ENCODE peak calls at places on chromosome 21, in seven cellular contexts. C is adrenal gland, M is ovary, O is tibial nerve, V is sigmoid colon, D is AG04450, L is thoracic aorta. H is an unnamed sample.

GRCh38 chr21:37210799-37211198 is 56.3 kb downstream of the VPS26C start:
- DNase-seq in O (no peak), L (no peak), D (no peak), V (no peak), C (no peak), M (no peak), H (no peak)

GRCh38 chr21:18443686-18444085 is 40.1 kb upstream of the TMPRSS15 start:
- DNase-seq in O (no peak), D (no peak), V (no peak), C (no peak), L (no peak), M (no peak), H (no peak)

GRCh38 chr21:20698585-20698984 is 299.6 kb upstream of the NCAM2 start:
- DNase-seq in C (no peak), D (no peak), V (no peak), O (no peak), L (no peak), M (no peak), H (no peak)

GRCh38 chr21:37435120-37435519 is 68.5 kb downstream of the DYRK1A start:
- DNase-seq in L (no peak), M (peak; percentile 31), D (peak; percentile 39), O (peak; percentile 48), V (peak; percentile 72), C (peak; percentile 90), H (peak; percentile 60)

GRCh38 chr21:27164208-27165172 is 197.6 kb upstream of the ADAMTS5 start:
- DNase-seq in D (no peak), L (no peak), C (no peak), M (no peak), V (no peak), O (no peak), H (no peak)

GRCh38 chr21:26776320-26777021 is 68.7 kb downstream of the ADAMTS1 start:
- DNase-seq in L (no peak), C (no peak), D (no peak), O (no peak), M (no peak), V (no peak), H (no peak)

GRCh38 chr21:14120091-14120734 is 90.5 kb downstream of the LIPI start:
- DNase-seq in V (no peak), C (peak; percentile 60), M (no peak), L (no peak), D (no peak), O (peak; percentile 13), H (peak; percentile 48)

GRCh38 chr21:15264084-15264483 is 199.3 kb upstream of the NRIP1 start:
- DNase-seq in C (no peak), D (no peak), V (no peak), L (no peak), M (no peak), O (no peak), H (no peak)

GRCh38 chr21:36803051-36803709 is 104.3 kb downstream of the SIM2 start:
- DNase-seq in V (no peak), C (no peak), L (no peak), D (no peak), O (no peak), M (no peak), H (no peak)

GRCh38 chr21:32966120-32966519 is 59.6 kb upstream of the OLIG2 start:
- DNase-seq in V (no peak), O (no peak), C (no peak), L (no peak), M (no peak), D (no peak), H (no peak)

GRCh38 chr21:21188513-21189188 is 190.4 kb downstream of the NCAM2 start:
- DNase-seq in O (no peak), L (no peak), C (no peak), V (no peak), M (no peak), D (no peak), H (no peak)

GRCh38 chr21:32461503-32461902 is 49.0 kb downstream of the EVA1C start:
- DNase-seq in L (no peak), O (no peak), V (no peak), C (no peak), M (no peak), D (no peak), H (no peak)

GRCh38 chr21:21232320-21232719 is 234.1 kb downstream of the NCAM2 start:
- DNase-seq in L (no peak), M (no peak), O (no peak), D (peak; percentile 29), C (no peak), V (no peak), H (peak; percentile 40)

GRCh38 chr21:15001113-15001512 is 63.7 kb downstream of the NRIP1 start:
- DNase-seq in D (no peak), V (no peak), M (no peak), C (no peak), O (no peak), L (no peak), H (no peak)

GRCh38 chr21:39156024-39156423 is 27.2 kb downstream of the PSMG1 start:
- DNase-seq in D (no peak), C (no peak), M (no peak), O (no peak), L (no peak), V (no peak), H (no peak)

GRCh38 chr21:33042812-33043211 is 17.1 kb downstream of the OLIG2 start:
- DNase-seq in M (no peak), O (no peak), D (peak; percentile 85), L (no peak), C (no peak), V (no peak), H (no peak)

GRCh38 chr21:19683492-19683891 is 1279.9 kb upstream of the TMPRSS15 start:
- DNase-seq in O (no peak), V (no peak), D (no peak), M (no peak), C (no peak), L (no peak), H (no peak)

GRCh38 chr21:25997788-25998611 is 172.6 kb downstream of the APP start:
- DNase-seq in C (no peak), V (no peak), D (no peak), L (no peak), O (no peak), M (no peak), H (peak; percentile 63)

GRCh38 chr21:38524168-38525153 is 26.2 kb upstream of the ERG start:
- DNase-seq in O (no peak), C (no peak), L (no peak), D (no peak), V (no peak), M (no peak), H (no peak)

GRCh38 chr21:37074195-37074510 is 1.1 kb downstream of the TTC3 start:
- DNase-seq in M (no peak), V (no peak), C (no peak), L (no peak), O (no peak), D (no peak), H (peak; percentile 47)

GRCh38 chr21:39556176-39556575 is 56.6 kb upstream of the B3GALT5 start:
- DNase-seq in V (no peak), D (no peak), L (no peak), M (no peak), C (peak; percentile 58), O (no peak), H (no peak)

GRCh38 chr21:42467613-42467983 is 28.4 kb downstream of the RSPH1 start:
- DNase-seq in C (no peak), V (no peak), O (no peak), D (no peak), M (no peak), L (no peak), H (no peak)
- H3K4me3 ChIP-seq in C (no peak overlapping the region), V (no peak overlapping the region), O (no peak overlapping the region), D (no peak overlapping the region), M (no peak overlapping the region), L (no peak overlapping the region), H (no peak overlapping the region)

DNA sequence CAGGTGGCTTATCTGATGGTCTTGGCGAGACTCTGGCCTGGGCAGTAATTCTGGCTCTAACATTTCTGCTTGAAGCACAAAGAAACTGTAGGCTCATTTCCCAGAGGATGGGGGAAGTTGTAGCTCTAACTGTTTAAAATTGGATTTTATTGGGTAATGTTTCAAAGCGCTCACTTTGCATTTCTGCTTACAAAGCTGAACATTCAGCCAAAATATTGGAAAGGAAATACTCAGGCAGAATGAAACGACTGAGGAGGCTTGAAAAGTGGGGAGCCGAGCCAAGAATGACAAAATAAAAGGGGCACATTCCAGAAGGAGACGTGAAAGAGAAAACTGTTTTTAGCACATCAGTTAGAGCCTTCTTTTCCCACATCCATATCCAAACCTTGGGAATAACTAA is 202.6 kb downstream of the GRIK1 start:
- DNase-seq in D (no peak), M (no peak), C (no peak), V (no peak), L (no peak), O (no peak), H (no peak)
- H3K27ac ChIP-seq in D (no peak overlapping the region), M (no peak overlapping the region), C (no peak overlapping the region), V (no peak overlapping the region), L (no peak overlapping the region), O (no peak overlapping the region), H (no peak overlapping the region)

DNA sequence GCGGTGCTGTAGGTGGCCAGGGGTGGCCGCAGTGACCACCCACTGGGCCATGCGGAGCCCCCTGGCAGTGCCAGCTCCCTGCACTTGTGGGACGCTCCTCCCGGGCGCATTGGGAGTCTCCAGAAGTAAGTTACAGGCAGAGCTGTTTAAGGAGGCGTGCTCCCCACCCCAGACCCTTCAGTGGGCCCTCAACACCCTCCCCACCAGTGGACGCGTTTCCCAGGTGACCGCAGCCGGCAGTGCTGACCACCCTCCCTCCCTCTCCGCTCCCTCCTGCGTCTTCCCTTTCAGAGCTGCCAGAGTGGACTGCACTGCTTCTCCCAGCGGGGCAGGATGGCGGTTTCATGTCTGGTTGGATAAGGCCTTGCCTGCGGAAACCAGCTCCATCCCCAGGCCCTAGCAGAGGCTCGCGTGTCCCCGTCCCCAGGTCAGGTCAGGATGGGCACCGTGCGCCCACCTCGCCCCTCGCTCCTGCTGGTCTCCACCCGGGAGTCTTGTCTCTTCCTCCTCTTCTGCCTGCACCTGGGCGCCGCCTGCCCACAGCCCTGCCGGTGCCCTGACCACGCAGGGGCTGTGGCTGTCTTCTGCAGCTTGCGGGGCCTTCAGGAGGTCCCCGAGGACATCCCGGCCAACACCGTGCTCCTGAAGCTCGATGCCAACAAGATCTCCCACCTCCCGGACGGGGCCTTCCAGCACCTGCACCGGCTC is 1.1 kb downstream of the LRRC3 start:
- DNase-seq in D (no peak), M (no peak), V (peak; percentile 63), C (no peak), L (no peak), O (no peak), H (peak; percentile 22)
- H3K4me3 ChIP-seq in D (no peak overlapping the region), M (peak overlapping the region; percentile 75), V (peak overlapping the region; percentile 82), C (peak overlapping the region; percentile 40), L (peak overlapping the region; percentile 80), O (peak overlapping the region; percentile 94), H (peak overlapping the region; percentile 69)

GRCh38 chr21:46459024-46459355 is 299 bp downstream of the DIP2A start:
- DNase-seq in D (no peak), L (no peak), O (no peak), V (no peak), C (no peak), M (no peak), H (no peak)

GRCh38 chr21:46458315-46459023 is at the start of gene DIP2A:
- DNase-seq in L (peak; percentile 78), D (peak; percentile 88), V (peak; percentile 98), M (peak; percentile 95), C (peak; percentile 97), O (peak; percentile 84), H (peak; percentile 97)

GRCh38 chr21:46461909-46462308 is 3.2 kb downstream of the DIP2A start:
- DNase-seq in V (no peak), C (peak; percentile 62), L (no peak), D (no peak), M (no peak), O (no peak), H (no peak)

GRCh38 chr21:46457801-46458314 is 833 bp upstream of the DIP2A start:
- DNase-seq in L (no peak), C (peak; percentile 79), M (no peak), D (peak; percentile 7), O (peak; percentile 22), V (peak; percentile 77), H (peak; percentile 64)

GRCh38 chr21:46459356-46460112 is 843 bp downstream of the DIP2A start:
- DNase-seq in M (peak; percentile 66), O (peak; percentile 36), V (peak; percentile 81), C (peak; percentile 77), D (no peak), L (no peak), H (peak; percentile 57)
- H3K27ac ChIP-seq in M (peak overlapping the region; percentile 59), O (peak overlapping the region; percentile 91), V (peak overlapping the region; percentile 92), C (peak overlapping the region; percentile 97), D (no peak overlapping the region), L (peak overlapping the region; percentile 70), H (peak overlapping the region; percentile 94)